ENCODE peak calls at places on chromosomes 12 and 14, in four cellular contexts. P is brain microvascular endothelial cell, U is uterus, Y is GM04504. C is an unnamed sample.

GRCh38 chr12:112564160-112564559 is 145.4 kb downstream of the PTPN11 start:
- DNase-seq in U (no peak), Y (no peak), P (no peak), C (no peak)

GRCh38 chr12:79934309-79935020 is 432 bp downstream of the PPP1R12A start:
- DNase-seq in U (peak), Y (peak), P (peak), C (no peak)

GRCh38 chr12:94636462-94637085 is 13.8 kb downstream of the TMCC3 start:
- DNase-seq in U (peak), P (no peak), Y (no peak), C (no peak)

GRCh38 chr14:65179918-65180724 is 77.8 kb upstream of the MAX start:
- DNase-seq in U (peak), Y (peak), P (peak), C (peak)

GRCh38 chr14:37992489-37992888 is 215.2 kb upstream of the SSTR1 start:
- DNase-seq in Y (no peak), P (no peak), U (no peak), C (no peak)

GRCh38 chr12:38745601-38746000 is 159.8 kb downstream of the CPNE8 start:
- DNase-seq in U (no peak), Y (no peak), P (no peak), C (no peak)

GRCh38 chr14:102185360-102185759 is 45.7 kb downstream of the WDR20 start:
- DNase-seq in Y (no peak), P (no peak), U (no peak), C (no peak)

GRCh38 chr14:73502017-73502619 is 11.4 kb downstream of the RIOX1 start:
- DNase-seq in Y (no peak), U (no peak), P (no peak), C (no peak)

GRCh38 chr14:95520346-95520745 is 3.9 kb upstream of the SYNE3 start:
- DNase-seq in U (no peak), Y (no peak), P (no peak), C (no peak)

GRCh38 chr12:104133861-104134260 is 4.1 kb downstream of the NFYB start:
- DNase-seq in P (no peak), U (no peak), Y (no peak), C (no peak)

GRCh38 chr14:79080040-79080439 is 909.9 kb downstream of the NRXN3 start:
- DNase-seq in P (no peak), Y (no peak), U (no peak), C (no peak)

GRCh38 chr12:96516472-96517417 is 27.4 kb downstream of the CFAP54 start:
- DNase-seq in Y (no peak), U (peak), P (peak), C (peak)

GRCh38 chr14:69675877-69676416 is 64.6 kb downstream of the SUSD6 start:
- DNase-seq in Y (no peak), P (no peak), U (no peak), C (no peak)

GRCh38 chr14:78448483-78449094 is 278.4 kb downstream of the NRXN3 start:
- DNase-seq in U (no peak), P (peak), Y (no peak), C (peak)

GRCh38 chr14:95061317-95062093 is 95.8 kb downstream of the DICER1 start:
- DNase-seq in U (no peak), Y (no peak), P (no peak), C (no peak)

GRCh38 chr12:76890407-76891143 is 11.8 kb upstream of the CSRP2 start:
- DNase-seq in P (no peak), Y (no peak), U (no peak), C (no peak)

GRCh38 chr12:69000069-69000468 is 67.1 kb upstream of the CPM start:
- DNase-seq in Y (no peak), U (no peak), P (peak), C (no peak)

GRCh38 chr14:70808023-70808401 is 1.3 kb downstream of the MAP3K9 start:
- DNase-seq in Y (no peak), U (no peak), P (no peak), C (no peak)

GRCh38 chr12:104317538-104318210 is 14.1 kb downstream of the EID3 start:
- DNase-seq in U (no peak), P (no peak), Y (no peak), C (no peak)

GRCh38 chr14:70289138-70289537 is 70.3 kb downstream of the COX16 start:
- DNase-seq in U (no peak), P (no peak), Y (no peak), C (no peak)

GRCh38 chr14:97379091-97379531 is 581.9 kb downstream of the VRK1 start:
- DNase-seq in P (no peak), U (no peak), Y (no peak), C (no peak)

C was measured in heart right ventricle.